ENCODE peak calls at places on chromosome 7, in seven cellular contexts. L is CD8-positive, alpha-beta T cell; K is thoracic aorta; F is astrocyte of the cerebellum; Z is progenitor cell of endocrine pancreas; Q is left cardiac atrium; I is AG10803. G is an unnamed sample.

GRCh38 chr7:16905300-16906044 is 23.7 kb upstream of the AGR3 start:
- DNase-seq in L (no peak), K (no peak), F (peak; percentile 78), Z (no peak), Q (no peak), I (peak; percentile 13), G (no peak)

GRCh38 chr7:117048114-117048853 is 95.0 kb downstream of the ST7 start:
- DNase-seq in L (no peak), K (no peak), F (no peak), Z (no peak), Q (no peak), I (no peak), G (no peak)

GRCh38 chr7:35691827-35692307 is 3.1 kb downstream of the HERPUD2 start:
- DNase-seq in L (no peak), K (no peak), F (no peak), Z (no peak), Q (no peak), I (no peak), G (peak; percentile 34)

GRCh38 chr7:73715648-73716317 is 3.7 kb downstream of the STX1A start:
- DNase-seq in L (no peak), K (no peak), F (peak; percentile 48), Z (no peak), Q (no peak), I (peak; percentile 89), G (no peak)

GRCh38 chr7:16975712-16976111 is 93.9 kb upstream of the AGR3 start:
- DNase-seq in L (no peak), K (no peak), F (no peak), Z (no peak), Q (no peak), I (no peak), G (no peak)

GRCh38 chr7:137978464-137979237 is 23.2 kb downstream of the CREB3L2 start:
- DNase-seq in L (no peak), K (peak; percentile 74), F (peak; percentile 82), Z (no peak), Q (peak; percentile 75), I (peak; percentile 91), G (no peak)

GRCh38 chr7:17989546-17989945 is 38.1 kb downstream of the PRPS1L1 start:
- DNase-seq in L (no peak), K (no peak), F (no peak), Z (no peak), Q (no peak), I (peak; percentile 11), G (no peak)

GRCh38 chr7:130921391-130922180 is 187.6 kb upstream of the KLF14 start:
- DNase-seq in L (no peak), K (peak; percentile 54), F (peak; percentile 97), Z (no peak), Q (peak; percentile 83), I (peak; percentile 85), G (no peak)

G was measured in CD4-positive, alpha-beta T cell.